ENCODE peak calls at places on chromosome X, in four cellular contexts. K, V, I and G are unnamed samples.

GRCh38 chrX:153926863-153927685 is 1.0 kb upstream of the ARHGAP4 start:
- DNase-seq in V (peak), K (no peak), I (peak), G (peak)

GRCh38 chrX:49166914-49167739 is 4.6 kb downstream of the MAGIX start:
- DNase-seq in V (peak), K (peak), I (peak), G (peak)

GRCh38 chrX:135396109-135396508 is 25.6 kb upstream of the SMIM10L2A start:
- DNase-seq in V (no peak), I (no peak), K (no peak), G (no peak)

GRCh38 chrX:36431819-36432218 is 512.3 kb downstream of the CFAP47 start:
- DNase-seq in V (no peak), I (no peak), K (peak), G (peak)

GRCh38 chrX:53481093-53481492 is 46.9 kb upstream of the HSD17B10 start:
- DNase-seq in V (no peak), I (peak), K (no peak), G (no peak)

GRCh38 chrX:1533083-1533482 is 3.9 kb downstream of the P2RY8 start:
- DNase-seq in V (no peak), I (no peak), K (no peak), G (no peak)

GRCh38 chrX:54411732-54412131 is 28.5 kb upstream of the TSR2 start:
- DNase-seq in I (no peak), K (no peak), V (no peak), G (no peak)

GRCh38 chrX:9569875-9570274 is 105.0 kb downstream of the TBL1X start:
- DNase-seq in V (no peak), I (no peak), K (peak), G (peak)

GRCh38 chrX:13000311-13000811 is 25.5 kb downstream of the TMSB4X start:
- DNase-seq in V (peak), I (no peak), K (no peak), G (no peak)

DNA sequence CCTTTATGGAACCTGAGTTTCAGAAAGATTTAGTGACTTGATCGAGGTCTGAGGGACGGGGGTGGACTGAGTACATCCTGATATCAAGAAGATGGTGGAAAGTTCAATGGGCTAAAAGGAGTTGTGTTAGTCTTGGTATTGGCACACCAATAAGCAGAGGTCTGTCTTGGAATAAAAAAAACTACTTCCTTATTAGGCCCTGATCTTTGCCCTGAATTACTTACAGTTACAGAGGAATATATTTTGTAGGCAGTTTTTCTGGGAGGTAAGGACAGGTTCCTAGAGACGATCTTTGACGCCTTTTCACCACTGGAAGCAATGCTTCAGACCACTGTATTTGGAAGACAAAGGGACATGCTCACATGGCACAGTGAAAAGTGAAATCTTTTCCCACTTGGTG is 673 bp upstream of the XK start:
- DNase-seq in K (no peak), I (no peak), V (no peak), G (no peak)
- H3K9ac ChIP-seq in K (no peak), I (no peak), V (no peak), G (no peak)

GRCh38 chrX:68684919-68685304 is 37.4 kb downstream of the STARD8 start:
- DNase-seq in V (no peak), I (no peak), K (no peak), G (no peak)

GRCh38 chrX:68683580-68683979 is 36.1 kb downstream of the STARD8 start:
- DNase-seq in V (no peak), K (no peak), I (no peak), G (no peak)

GRCh38 chrX:68684291-68684918 is 36.9 kb downstream of the STARD8 start:
- DNase-seq in K (no peak), V (no peak), I (no peak), G (no peak)

GRCh38 chrX:68685722-68686683 is 38.5 kb downstream of the STARD8 start:
- DNase-seq in V (no peak), I (no peak), K (peak), G (peak)

DNA sequence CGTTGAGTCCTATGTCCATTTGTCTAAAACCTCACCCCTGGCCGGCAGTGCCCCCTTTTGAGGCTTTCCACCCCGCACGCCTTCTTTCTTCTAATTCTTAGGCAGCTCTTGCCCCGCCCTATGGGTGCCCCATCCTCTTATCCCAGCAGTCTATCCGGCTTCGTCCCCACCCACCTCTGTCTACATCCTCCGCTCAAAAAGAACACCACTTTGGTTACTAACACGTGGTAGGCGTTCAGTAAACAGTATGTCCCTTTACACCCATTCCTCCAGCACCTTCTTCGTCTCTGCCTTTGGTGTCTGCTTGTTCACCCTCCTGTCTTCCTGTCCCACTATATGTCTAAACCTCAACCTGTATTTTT is 39.2 kb downstream of the STARD8 start:
- DNase-seq in K (peak), V (no peak), I (no peak), G (peak)
- H3K9ac ChIP-seq in K (no peak), V (no peak), I (no peak), G (no peak)

GRCh38 chrX:137031039-137031438 is 2.8 kb downstream of the GPR101 start:
- DNase-seq in V (no peak), K (no peak), I (no peak), G (no peak)
- H3K9ac ChIP-seq in V (no peak), K (no peak), I (no peak), G (no peak)

DNA sequence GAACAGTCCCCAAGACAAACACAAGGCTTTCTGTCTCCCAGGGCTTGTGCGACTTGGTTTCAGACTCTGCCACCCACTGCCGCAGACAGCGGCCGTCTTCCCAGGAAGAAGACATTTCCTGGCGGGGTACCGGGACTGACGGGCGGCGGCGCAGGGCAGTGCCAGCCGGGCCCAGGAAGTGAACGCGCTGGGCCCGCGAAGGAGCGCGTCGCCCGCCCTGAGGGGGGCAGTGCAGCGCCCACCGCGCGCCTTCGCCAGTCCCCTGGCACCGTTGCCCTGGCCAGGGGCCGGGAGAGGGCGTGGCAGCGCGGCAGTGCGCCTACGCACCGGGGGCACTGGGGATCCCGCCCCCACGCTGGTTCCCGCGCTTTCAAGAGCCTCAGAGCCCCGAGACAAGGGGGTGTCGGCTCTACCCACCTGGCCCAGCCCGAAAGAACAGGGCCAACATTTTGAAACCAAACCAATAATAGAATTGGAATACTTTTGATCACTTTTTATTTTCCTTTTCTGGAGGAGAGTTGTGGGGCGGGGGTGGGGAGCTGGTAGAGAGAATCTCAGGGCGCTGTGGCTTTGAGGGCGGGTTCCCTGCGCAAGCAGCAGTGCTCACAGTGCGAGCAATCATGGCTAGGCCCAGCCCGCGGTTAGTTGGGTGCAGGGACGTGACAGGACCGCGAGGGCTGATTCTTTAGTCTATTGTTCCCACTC is 23.6 kb upstream of the APLN start:
- DNase-seq in K (peak), V (no peak), I (peak), G (no peak)
- H3K9ac ChIP-seq in K (peak), V (no peak), I (peak), G (peak)

DNA sequence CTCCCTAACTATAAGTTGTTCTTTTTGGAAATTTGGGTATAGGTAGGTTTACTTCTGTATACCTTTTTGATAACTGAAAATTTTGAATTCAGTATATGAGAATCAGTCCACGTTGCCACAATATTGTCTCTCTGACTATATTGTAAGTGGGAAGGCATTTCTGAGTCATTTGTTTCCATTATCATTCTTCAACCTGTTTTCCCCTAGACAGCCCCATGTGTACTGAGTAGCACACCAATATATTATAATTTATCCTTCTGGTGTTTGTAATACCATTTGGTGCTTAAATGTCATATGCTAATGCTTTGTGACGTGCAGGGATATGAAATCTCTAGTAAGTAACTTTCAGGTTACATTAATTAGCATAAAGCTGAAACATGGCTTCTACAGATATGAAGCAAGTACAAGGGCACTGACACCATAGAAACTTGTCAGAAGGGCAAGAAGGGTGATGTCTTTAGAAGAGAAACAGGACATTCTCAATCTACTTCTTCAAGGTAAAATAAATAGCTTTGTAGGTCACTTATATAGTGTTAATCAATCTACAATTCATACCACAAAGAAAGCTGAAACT is 27.7 kb downstream of the PAK3 start:
- DNase-seq in I (no peak), K (no peak), V (no peak), G (no peak)
- H3K9ac ChIP-seq in I (no peak), K (no peak), V (no peak), G (no peak)

GRCh38 chrX:15750611-15751159 is 12.6 kb downstream of the CA5B start:
- DNase-seq in K (no peak), V (no peak), I (no peak), G (no peak)

GRCh38 chrX:15745179-15745578 is 7.1 kb downstream of the CA5B start:
- DNase-seq in K (peak), V (no peak), I (no peak), G (no peak)

GRCh38 chrX:15747626-15748173 is 9.6 kb downstream of the CA5B start:
- DNase-seq in K (no peak), V (no peak), I (no peak), G (no peak)

GRCh38 chrX:15751160-15751819 is 13.2 kb downstream of the CA5B start:
- DNase-seq in V (no peak), K (peak), I (no peak), G (peak)

GRCh38 chrX:15749642-15750610 is 11.9 kb downstream of the CA5B start:
- DNase-seq in K (peak), V (no peak), I (peak), G (no peak)
- H3K9ac ChIP-seq in K (no peak), V (peak), I (no peak), G (no peak)

GRCh38 chrX:39898147-39898546 is 199.6 kb downstream of the BCOR start:
- DNase-seq in V (no peak), K (no peak), I (no peak), G (no peak)
- H3K9ac ChIP-seq in V (no peak), K (no peak), I (no peak), G (no peak)